ENCODE peak calls at places on chromosome 16, in six cellular contexts. C is fibroblast of the aortic adventitia, F is GM23338, L is mammary epithelial cell, D is cardiac fibroblast, V is psoas muscle. K is an unnamed sample.

GRCh38 chr16:21656795-21657768 is 4.7 kb upstream of the IGSF6 start:
- DNase-seq in C (peak; percentile 77), F (peak; percentile 81), L (peak; percentile 30), V (no peak), D (peak; percentile 71), K (no peak)

GRCh38 chr16:78434401-78434800 is 334.9 kb downstream of the WWOX start:
- DNase-seq in C (no peak), L (no peak), F (no peak), D (no peak), V (no peak), K (no peak)

GRCh38 chr16:2963611-2964415 is at the start of gene KREMEN2:
- DNase-seq in V (peak; percentile 51), C (no peak), L (peak; percentile 51), F (peak; percentile 86), D (no peak), K (no peak)

GRCh38 chr16:2156849-2157224 is 1.3 kb downstream of the TRAF7 start:
- DNase-seq in L (no peak), V (no peak), D (no peak), F (peak; percentile 0), C (no peak), K (no peak)

GRCh38 chr16:30997000-30997886 is 12.2 kb downstream of the HSD3B7 start:
- DNase-seq in C (peak; percentile 55), F (peak; percentile 93), V (peak; percentile 91), L (peak; percentile 72), D (peak; percentile 72), K (no peak)

GRCh38 chr16:12016166-12016947 is 39.8 kb downstream of the SNX29 start:
- DNase-seq in L (peak; percentile 40), F (no peak), D (no peak), C (peak; percentile 49), V (no peak), K (no peak)

GRCh38 chr16:54178491-54178976 is 108.1 kb downstream of the IRX3 start:
- DNase-seq in L (no peak), V (no peak), F (no peak), C (no peak), D (no peak), K (no peak)

GRCh38 chr16:84084570-84085270 is 32.0 kb downstream of the MBTPS1 start:
- DNase-seq in L (peak; percentile 44), C (peak; percentile 59), D (peak; percentile 72), V (peak; percentile 72), F (peak; percentile 95), K (no peak)

GRCh38 chr16:35533683-35534082 is 2074.3 kb downstream of the TP53TG3F start:
- DNase-seq in V (no peak), F (no peak), L (no peak), D (no peak), C (no peak), K (no peak)

GRCh38 chr16:11748404-11749254 is 6.0 kb upstream of the TXNDC11 start:
- DNase-seq in L (no peak), F (peak; percentile 22), D (no peak), C (no peak), V (no peak), K (no peak)

GRCh38 chr16:1500465-1501150 is 7.4 kb downstream of the TELO2 start:
- DNase-seq in V (peak; percentile 28), D (no peak), C (no peak), L (no peak), F (no peak), K (no peak)

GRCh38 chr16:74666010-74666421 is 661 bp downstream of the RFWD3 start:
- DNase-seq in C (no peak), D (no peak), F (no peak), L (no peak), V (no peak), K (no peak)

GRCh38 chr16:13322357-13322756 is 421.0 kb downstream of the SHISA9 start:
- DNase-seq in L (no peak), F (peak; percentile 38), V (no peak), C (no peak), D (no peak), K (no peak)

GRCh38 chr16:10635367-10636021 is 55.1 kb upstream of the EMP2 start:
- DNase-seq in C (no peak), L (no peak), D (no peak), F (no peak), V (no peak), K (no peak)

GRCh38 chr16:64162613-64163375 is 959.1 kb downstream of the CDH11 start:
- DNase-seq in F (no peak), C (no peak), L (no peak), V (no peak), D (no peak), K (no peak)

GRCh38 chr16:77993111-77993571 is 29.2 kb upstream of the CLEC3A start:
- DNase-seq in F (peak; percentile 27), C (peak; percentile 77), L (no peak), D (no peak), V (no peak), K (peak; percentile 21)

GRCh38 chr16:81486555-81487061 is 42.0 kb downstream of the CMIP start:
- DNase-seq in F (no peak), D (peak; percentile 87), L (no peak), C (peak; percentile 99), V (peak; percentile 80), K (peak; percentile 81)

GRCh38 chr16:14194706-14195105 is 123.6 kb downstream of the MRTFB start:
- DNase-seq in V (no peak), L (no peak), D (no peak), F (no peak), C (no peak), K (no peak)

GRCh38 chr16:88713568-88714419 is 7.5 kb downstream of the CTU2 start:
- DNase-seq in D (no peak), L (peak; percentile 27), V (no peak), C (no peak), F (no peak), K (no peak)

GRCh38 chr16:23679986-23680336 is 1.3 kb downstream of the PLK1 start:
- DNase-seq in V (no peak), D (no peak), L (peak; percentile 31), C (no peak), F (peak; percentile 24), K (no peak)

GRCh38 chr16:66294507-66294906 is 72.0 kb upstream of the CDH5 start:
- DNase-seq in D (no peak), L (no peak), V (no peak), F (no peak), C (no peak), K (no peak)

GRCh38 chr16:58501242-58502131 is 1.5 kb downstream of the NDRG4 start:
- DNase-seq in F (peak; percentile 92), C (no peak), D (no peak), V (peak; percentile 57), L (no peak), K (no peak)

GRCh38 chr16:86087561-86088230 is 188.7 kb downstream of the IRF8 start:
- DNase-seq in V (no peak), C (no peak), D (no peak), L (no peak), F (no peak), K (no peak)

DNA sequence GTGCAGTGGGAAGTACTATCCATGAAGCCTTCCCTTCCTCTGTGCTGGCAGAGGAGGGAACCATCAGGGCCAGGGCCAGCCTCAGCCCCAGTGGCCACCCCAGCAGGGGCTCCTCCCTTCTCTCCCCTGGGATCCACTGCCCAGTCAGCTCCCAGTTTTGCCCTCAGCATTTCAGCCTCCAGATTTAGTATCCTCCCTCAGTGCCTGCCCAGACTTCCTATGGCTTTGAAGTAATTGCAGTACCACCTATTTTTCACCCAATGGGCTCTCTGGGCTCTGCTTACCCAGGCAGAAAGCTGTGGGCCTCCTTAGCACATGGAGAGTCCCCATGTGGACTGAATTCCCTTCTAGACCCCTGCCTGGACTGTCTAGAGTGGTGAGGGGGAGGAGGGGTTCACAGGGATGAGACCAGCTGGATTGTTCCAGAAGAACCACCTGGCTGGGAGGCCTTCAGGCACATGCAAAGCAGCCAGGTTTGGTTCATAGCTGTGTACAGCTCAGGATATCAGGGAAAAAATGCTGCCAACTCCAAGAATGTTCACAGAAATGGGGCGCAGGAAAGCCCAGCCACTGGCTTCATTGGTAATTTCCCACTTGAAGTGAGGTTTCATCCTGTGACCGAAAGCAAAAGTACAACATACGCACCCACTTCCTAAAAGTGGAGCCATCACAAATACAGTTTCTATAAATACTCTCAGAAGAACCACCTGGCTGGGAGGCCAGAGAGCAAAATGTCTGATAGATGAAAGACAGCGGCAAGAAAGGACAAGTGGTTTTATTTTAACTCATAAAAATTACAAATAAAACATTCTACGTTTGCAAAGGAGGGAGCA is 15.2 kb upstream of the HERPUD1 start:
- DNase-seq in V (no peak), F (no peak), L (no peak), D (no peak), C (no peak), K (no peak)
- H3K4me3 ChIP-seq in V (no peak overlapping the region), F (no peak overlapping the region), L (no peak overlapping the region), D (no peak overlapping the region), C (no peak overlapping the region), K (no peak overlapping the region)

GRCh38 chr16:55370762-55371482 is 46.9 kb downstream of the IRX6 start:
- DNase-seq in L (peak; percentile 42), C (peak; percentile 37), D (peak; percentile 39), F (peak; percentile 84), V (peak; percentile 81), K (peak; percentile 14)
- TF ChIP-seq CTCF in L (peak; percentile 71), C (peak; percentile 51), D (peak; percentile 41), F (peak; percentile 74), V (peak; percentile 60), K (peak; percentile 78)

GRCh38 chr16:7992616-7993015 is 597.7 kb downstream of the TMEM114 start:
- DNase-seq in L (no peak), V (no peak), D (no peak), F (no peak), C (no peak), K (no peak)

DNA sequence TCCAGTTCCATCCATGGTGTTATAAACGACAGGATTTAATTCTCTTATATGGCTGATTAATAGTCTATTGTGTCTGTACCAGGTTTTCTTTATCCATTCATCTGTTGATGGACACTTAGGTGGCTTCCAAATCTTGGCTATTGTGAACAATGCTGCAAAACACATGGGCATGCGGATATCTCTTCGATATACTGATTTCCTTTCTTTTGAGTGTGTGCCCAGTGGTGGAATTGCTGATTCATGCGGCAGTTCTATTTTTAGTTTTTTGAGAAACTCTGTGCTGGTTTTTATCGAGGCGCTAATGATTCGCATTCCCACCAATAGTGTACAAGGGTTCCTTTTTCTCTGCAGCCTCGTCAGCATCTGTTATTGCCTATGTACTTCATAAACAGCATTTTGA is 599.4 kb downstream of the TMEM114 start:
- DNase-seq in C (no peak), F (no peak), L (no peak), V (no peak), D (no peak), K (no peak)
- H3K4me3 ChIP-seq in C (no peak overlapping the region), F (no peak overlapping the region), L (no peak overlapping the region), V (no peak overlapping the region), D (no peak overlapping the region), K (no peak overlapping the region)

DNA sequence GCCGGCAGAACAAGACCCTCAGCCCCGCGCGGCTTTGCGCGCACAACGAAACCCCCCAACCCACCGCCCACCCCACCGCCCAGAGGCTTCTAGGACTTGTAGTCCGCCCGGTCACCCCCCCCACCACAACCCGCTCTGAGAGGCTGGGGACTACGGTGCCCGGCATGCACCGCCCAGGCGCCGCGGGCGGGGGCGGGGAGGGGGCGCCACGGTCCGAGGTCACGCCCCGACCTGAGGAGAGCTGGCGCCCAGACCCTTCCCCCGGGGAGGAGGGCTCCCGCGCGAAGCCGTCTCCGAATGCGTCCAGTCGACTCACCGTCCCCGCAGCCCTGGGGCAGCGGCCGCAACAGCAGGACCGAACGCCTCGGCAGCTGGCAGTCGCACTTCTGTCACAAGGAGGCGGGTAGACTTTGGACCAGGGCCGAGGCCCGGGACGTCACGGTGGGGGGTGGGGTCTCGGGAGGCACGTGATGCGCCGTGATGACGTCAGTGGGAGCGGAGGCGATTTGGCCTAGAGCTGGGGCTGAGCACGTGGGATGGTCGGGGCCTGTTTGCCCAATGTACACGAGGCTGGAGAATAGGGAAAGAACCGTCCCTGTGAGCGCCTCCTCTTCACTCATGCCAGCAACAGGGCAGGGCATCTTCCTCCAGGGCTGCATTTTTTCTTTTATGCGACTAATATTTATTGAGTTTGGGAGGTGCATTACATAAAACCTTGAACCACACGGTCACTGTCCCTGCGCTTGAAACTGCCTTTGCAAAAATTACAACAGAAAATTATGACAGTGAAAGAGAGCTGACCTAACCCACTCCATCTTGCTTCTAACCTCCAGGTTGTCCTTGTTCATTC is at the start of gene CDIP1:
- DNase-seq in L (peak; percentile 95), V (peak; percentile 99), F (peak; percentile 99), C (peak; percentile 93), D (peak; percentile 96), K (peak; percentile 45)
- TF ChIP-seq CTCF in L (peak; percentile 31), V (no peak), F (no peak), C (no peak), D (no peak), K (no peak)